ENCODE peak calls at places on chromosomes 3 and 15, in four cellular contexts. M is neuronal stem cell, C is cardiac muscle cell, O is NT2/D1. Q is an unnamed sample.
A peak's percentile ranks its signal among the peaks of the same experiment; 100 is the strongest.

GRCh38 chr15:85800460-85801123 is 5.9 kb upstream of the KLHL25 start:
- DNase-seq in M (no peak), C (no peak), O (no peak), Q (peak; percentile 23)

GRCh38 chr3:38453075-38453913 is at the start of gene ACVR2B:
- DNase-seq in M (peak; percentile 87), C (peak; percentile 94), O (peak; percentile 78), Q (peak; percentile 97)

GRCh38 chr15:45551691-45552090 is 29.1 kb upstream of the SLC30A4 start:
- DNase-seq in M (no peak), C (no peak), O (no peak), Q (no peak)

GRCh38 chr3:66625464-66626216 is 124.8 kb upstream of the LRIG1 start:
- DNase-seq in M (no peak), C (no peak), O (no peak), Q (no peak)

GRCh38 chr3:142288032-142288638 is 62.8 kb upstream of the GK5 start:
- DNase-seq in M (peak; percentile 9), C (no peak), O (peak; percentile 6), Q (no peak)

GRCh38 chr3:127491909-127492308 is 98.6 kb downstream of the TPRA1 start:
- DNase-seq in M (no peak), C (no peak), O (no peak), Q (no peak)

GRCh38 chr15:57079446-57079845 is 161.0 kb downstream of the TCF12 start:
- DNase-seq in M (no peak), C (no peak), O (no peak), Q (no peak)

GRCh38 chr3:190366145-190366544 is 21.8 kb upstream of the CLDN16 start:
- DNase-seq in M (no peak), C (no peak), O (no peak), Q (no peak)

GRCh38 chr15:39149636-39150035 is 431.2 kb upstream of the THBS1 start:
- DNase-seq in M (no peak), C (no peak), O (no peak), Q (no peak)

GRCh38 chr15:64686130-64686735 is 89.2 kb downstream of the RBPMS2 start:
- DNase-seq in M (peak; percentile 60), C (peak; percentile 76), O (no peak), Q (peak; percentile 65)

GRCh38 chr15:85470549-85471271 is 90.3 kb downstream of the AKAP13 start:
- DNase-seq in M (no peak), C (no peak), O (no peak), Q (no peak)

GRCh38 chr15:69468241-69469121 is 15.9 kb downstream of the RPLP1 start:
- DNase-seq in M (no peak), C (no peak), O (no peak), Q (no peak)

GRCh38 chr15:25185791-25186190 is 231.0 kb downstream of the SNRPN start:
- DNase-seq in M (no peak), C (no peak), O (no peak), Q (no peak)

GRCh38 chr15:63597033-63597790 is at the start of gene FBXL22:
- DNase-seq in M (no peak), C (peak; percentile 75), O (no peak), Q (no peak)

GRCh38 chr3:58586776-58587192 is 9.6 kb upstream of the FAM107A start:
- DNase-seq in M (no peak), C (peak; percentile 70), O (no peak), Q (peak; percentile 92)
- H3K4me3 ChIP-seq in M (no peak overlapping the region), C (no peak overlapping the region), O (peak overlapping the region; percentile 40), Q (peak overlapping the region; percentile 42)

GRCh38 chr15:80342148-80342547 is 62.0 kb upstream of the ARNT2 start:
- DNase-seq in M (no peak), C (no peak), O (no peak), Q (no peak)

GRCh38 chr15:80339601-80340000 is 64.6 kb upstream of the ARNT2 start:
- DNase-seq in M (no peak), C (no peak), O (no peak), Q (no peak)

DNA sequence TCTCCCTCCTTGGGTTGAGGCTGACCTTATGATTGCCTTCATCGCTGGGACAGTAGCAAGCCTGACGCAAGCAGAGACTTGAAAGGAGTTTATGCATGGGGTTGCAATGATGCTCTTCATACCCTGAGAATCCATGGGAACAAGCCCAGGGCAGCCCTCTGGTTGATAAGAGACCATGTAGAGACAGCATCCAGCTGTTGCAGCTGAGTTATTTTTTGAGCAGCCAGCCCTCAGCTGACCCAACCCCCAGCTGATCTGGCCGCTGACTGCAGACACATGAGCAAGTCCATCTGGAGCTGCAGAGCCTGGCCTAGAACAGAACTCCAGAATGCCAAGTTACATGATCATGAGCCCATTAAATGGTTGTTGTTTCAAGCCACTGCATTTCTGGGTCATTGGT is 60.6 kb upstream of the ARNT2 start:
- DNase-seq in M (no peak), C (no peak), O (no peak), Q (no peak)
- H3K27me3 ChIP-seq in M (no peaks in the 10 kb centered on the region), C (peaks cover 4% of the 10 kb centered on the region), O (no peaks in the 10 kb centered on the region), Q (no peaks in the 10 kb centered on the region)

GRCh38 chr3:79490165-79491028 is 277.4 kb downstream of the ROBO1 start:
- DNase-seq in M (peak; percentile 3), C (no peak), O (no peak), Q (no peak)
- H3K4me3 ChIP-seq in M (no peak overlapping the region), C (no peak overlapping the region), O (no peak overlapping the region), Q (no peak overlapping the region)

DNA sequence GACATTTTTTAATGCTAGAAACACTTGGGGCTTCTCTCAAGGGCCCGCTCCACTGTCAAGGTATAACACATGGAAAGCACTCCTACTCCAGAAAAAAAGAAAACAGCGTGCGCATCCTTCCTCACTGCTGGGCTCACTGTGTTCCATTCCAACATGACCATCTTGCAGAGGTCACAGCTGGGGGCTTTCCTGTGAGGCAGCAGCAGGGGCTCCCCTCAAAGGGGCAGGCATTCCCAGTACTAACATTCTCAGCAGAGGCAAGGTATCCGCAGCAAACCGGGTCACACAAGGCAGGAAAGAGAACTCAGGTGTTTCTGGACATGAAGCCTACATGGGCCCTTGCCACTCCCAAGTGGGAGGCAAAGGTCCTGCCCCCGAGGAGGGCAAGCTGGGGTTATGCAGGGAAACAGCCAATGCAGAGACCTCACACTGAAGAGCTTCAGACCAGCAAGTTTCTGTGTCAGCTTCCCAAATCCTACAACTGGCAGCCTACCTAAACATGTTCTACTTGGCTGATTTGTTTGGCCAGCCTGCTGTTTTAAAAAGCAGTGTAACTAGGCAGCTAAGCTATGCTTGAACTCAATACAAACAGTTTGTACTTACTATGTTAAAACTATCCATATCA is 6.4 kb downstream of the BDH1 start:
- DNase-seq in M (no peak), C (no peak), O (no peak), Q (peak; percentile 69)
- H3K27me3 ChIP-seq in M (no peaks in the 10 kb centered on the region), C (no peaks in the 10 kb centered on the region), O (no peaks in the 10 kb centered on the region), Q (no peaks in the 10 kb centered on the region)